ENCODE peak calls at places on chromosomes 1 and 21, in ten cellular contexts. S, Z, U, I, R, B, T, A, E and Y are unnamed samples.

GRCh38 chr1:32962248-32962896 is 2.2 kb downstream of the RNF19B start:
- DNase-seq in B (no peak), R (no peak), Z (no peak), I (no peak), S (no peak), U (no peak), A (no peak), E (no peak), T (no peak), Y (peak; percentile 39)

GRCh38 chr1:165345502-165345901 is 11.0 kb downstream of the LMX1A start:
- DNase-seq in Z (no peak), A (no peak), R (no peak), B (no peak), T (no peak), S (no peak), U (no peak), E (no peak), I (no peak), Y (no peak)

GRCh38 chr21:36547464-36547863 is 67.5 kb upstream of the CLDN14 start:
- DNase-seq in B (no peak), U (no peak), S (no peak), A (no peak), E (no peak), R (no peak), Z (peak; percentile 17), I (no peak), T (no peak), Y (no peak)

GRCh38 chr1:213977486-213977842 is 10.3 kb upstream of the PROX1 start:
- DNase-seq in S (no peak), I (no peak), A (no peak), U (no peak), Z (no peak), R (no peak), B (no peak), E (no peak), T (no peak), Y (no peak)

GRCh38 chr1:181189691-181190361 is 101.3 kb downstream of the IER5 start:
- DNase-seq in S (peak; percentile 79), T (peak; percentile 72), E (no peak), R (peak; percentile 80), B (peak; percentile 73), A (peak; percentile 11), Z (peak; percentile 82), U (peak; percentile 69), I (peak; percentile 88), Y (peak; percentile 81)

GRCh38 chr1:74502432-74502831 is 10.0 kb downstream of the LRRC53 start:
- DNase-seq in I (peak; percentile 43), A (no peak), R (no peak), B (peak; percentile 13), S (no peak), Z (no peak), T (no peak), E (peak; percentile 4), U (peak; percentile 57), Y (no peak)

GRCh38 chr1:161487483-161487827 is 17.8 kb upstream of the FCGR2A start:
- DNase-seq in I (no peak), S (no peak), A (no peak), R (no peak), E (no peak), B (peak; percentile 65), Z (peak; percentile 22), T (no peak), U (peak; percentile 72), Y (no peak)

GRCh38 chr1:157117527-157118057 is 18.0 kb upstream of the ETV3L start:
- DNase-seq in R (no peak), E (no peak), Z (no peak), A (no peak), U (no peak), B (no peak), T (no peak), I (peak; percentile 38), S (no peak), Y (no peak)

GRCh38 chr1:115457295-115457694 is 119.2 kb upstream of the NGF start:
- DNase-seq in R (no peak), E (no peak), S (no peak), U (peak; percentile 19), Z (no peak), B (no peak), A (no peak), T (no peak), I (no peak), Y (no peak)

GRCh38 chr21:34517039-34517438 is 5.0 kb upstream of the KCNE1 start:
- DNase-seq in R (no peak), E (no peak), T (no peak), A (no peak), S (no peak), I (no peak), Z (no peak), U (no peak), B (no peak), Y (no peak)

GRCh38 chr21:34514576-34515135 is 2.6 kb upstream of the KCNE1 start:
- DNase-seq in Z (no peak), I (no peak), B (no peak), S (no peak), U (no peak), A (no peak), R (no peak), T (no peak), E (no peak), Y (no peak)

GRCh38 chr21:34519013-34519412 is 7.0 kb upstream of the KCNE1 start:
- DNase-seq in B (no peak), Z (no peak), S (no peak), T (no peak), R (no peak), U (no peak), E (no peak), I (no peak), A (no peak), Y (no peak)

GRCh38 chr21:34519694-34520093 is 7.7 kb upstream of the KCNE1 start:
- DNase-seq in S (no peak), A (no peak), B (no peak), E (no peak), Z (no peak), I (no peak), U (no peak), R (no peak), T (no peak), Y (no peak)

GRCh38 chr21:34517491-34518245 is 5.7 kb upstream of the KCNE1 start:
- DNase-seq in E (no peak), B (no peak), T (no peak), R (no peak), Z (no peak), I (no peak), S (peak; percentile 57), A (no peak), U (no peak), Y (no peak)
- TF ChIP-seq CTCF in E (peak; percentile 26), B (no peak), T (no peak), R (no peak), Z (no peak), I (peak; percentile 63), S (peak; percentile 17), A (no peak), U (peak; percentile 19), Y (peak; percentile 54)

GRCh38 chr1:103248417-103249102 is 140.2 kb upstream of the COL11A1 start:
- DNase-seq in E (no peak), U (no peak), R (no peak), S (no peak), B (no peak), T (no peak), A (no peak), Z (no peak), I (no peak), Y (no peak)

GRCh38 chr1:103254691-103255090 is 146.4 kb upstream of the COL11A1 start:
- DNase-seq in T (no peak), A (no peak), U (no peak), I (no peak), E (no peak), R (no peak), S (no peak), B (no peak), Z (no peak), Y (no peak)

GRCh38 chr1:103247517-103247916 is 139.2 kb upstream of the COL11A1 start:
- DNase-seq in I (no peak), A (no peak), U (no peak), B (no peak), E (no peak), R (no peak), T (no peak), S (no peak), Z (no peak), Y (no peak)

GRCh38 chr1:103250441-103250861 is 142.1 kb upstream of the COL11A1 start:
- DNase-seq in Z (no peak), U (no peak), I (peak; percentile 51), E (no peak), A (no peak), T (no peak), R (no peak), S (no peak), B (no peak), Y (no peak)
- TF ChIP-seq CTCF in Z (no peak), U (no peak), I (no peak), E (no peak), A (no peak), T (no peak), R (no peak), S (no peak), B (no peak), Y (no peak)

DNA sequence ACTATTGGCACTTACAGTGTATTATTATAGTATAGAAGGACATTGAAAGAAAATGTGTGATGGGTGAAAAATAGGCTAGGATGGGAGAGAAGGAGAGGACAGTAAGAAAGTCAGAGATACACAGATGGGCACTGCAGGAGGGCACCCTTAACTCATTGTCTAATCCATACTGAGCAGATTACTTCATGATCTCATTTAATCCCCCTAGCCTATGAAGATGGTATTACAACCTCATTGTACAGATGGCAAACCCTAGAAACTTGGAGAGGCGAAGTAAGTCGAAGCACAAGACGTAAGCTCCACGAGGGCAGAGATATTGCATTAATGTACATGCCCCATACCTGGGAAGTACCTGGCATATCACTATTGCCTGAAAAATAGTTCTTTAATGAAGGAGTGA is 346.9 kb upstream of the DAB1 start:
- DNase-seq in A (no peak), B (no peak), I (no peak), U (peak; percentile 4), Z (no peak), R (no peak), E (no peak), T (no peak), S (no peak), Y (no peak)
- TF ChIP-seq CTCF in A (no peak), B (no peak), I (peak; percentile 57), U (peak; percentile 11), Z (no peak), R (no peak), E (peak; percentile 50), T (peak; percentile 10), S (peak; percentile 19), Y (peak; percentile 41)

DNA sequence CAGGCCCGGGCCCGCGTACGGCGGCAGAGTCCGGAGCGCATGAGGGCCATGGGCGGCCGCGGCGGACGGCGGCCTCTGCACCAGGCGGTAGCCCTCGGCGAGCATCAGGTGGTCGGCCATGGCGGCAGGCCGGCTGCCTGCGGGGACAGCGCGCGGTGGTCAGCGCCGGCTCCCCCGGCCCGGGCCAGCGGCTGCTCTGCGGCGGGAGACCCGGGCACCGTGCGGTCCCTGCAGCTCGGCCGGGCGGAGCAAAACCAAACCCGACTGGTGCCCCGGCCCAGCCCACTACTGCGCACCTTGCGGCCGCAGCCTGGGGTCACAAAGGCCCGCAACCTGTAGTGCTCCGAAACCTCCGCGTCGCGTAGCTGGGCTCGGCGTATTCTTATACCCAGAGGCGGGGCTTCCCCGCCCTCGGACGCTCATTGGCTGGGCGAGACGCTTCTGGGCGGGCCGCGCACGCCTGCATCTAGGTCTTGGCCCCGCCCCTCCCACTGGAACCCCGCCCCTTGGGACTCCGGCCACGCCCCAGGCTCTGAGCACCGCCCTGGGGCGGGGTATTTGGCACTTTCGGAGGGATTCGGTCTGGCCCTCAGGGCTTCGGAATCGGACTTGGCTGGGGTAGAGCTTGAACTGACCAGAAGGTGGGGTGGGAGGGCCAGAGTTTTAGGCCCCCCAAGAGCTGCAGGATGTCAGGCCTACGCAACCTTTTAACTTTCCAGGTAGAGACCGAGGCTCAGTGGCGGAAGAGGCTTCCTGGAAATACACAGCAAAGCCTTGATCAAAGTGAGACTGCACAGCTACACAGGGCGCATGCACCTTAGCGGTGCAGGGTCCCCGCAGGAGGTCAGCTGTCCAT is at the start of gene CITED4:
- DNase-seq in R (peak; percentile 98), Z (peak; percentile 98), A (peak; percentile 74), U (peak; percentile 93), B (peak; percentile 96), S (peak; percentile 96), E (peak; percentile 74), I (peak; percentile 97), T (peak; percentile 97), Y (peak; percentile 90)
- TF ChIP-seq CTCF in R (peak; percentile 18), Z (no peak), A (no peak), U (peak; percentile 23), B (no peak), S (no peak), E (peak; percentile 28), I (peak; percentile 68), T (no peak), Y (peak; percentile 14)